ENCODE peak calls at places on chromosomes 7 and 10, in ten cellular contexts. I is AG09309; B is LoVo; T is GM06990; L is RWPE1; Q is WERI-Rb-1; S is left ventricle myocardium inferior; U is activated CD4-positive, alpha-beta T cell treated with anti-CD3 and anti-CD28 coated beads, Interleukin-2, amount 50 U/mL, for 48 hours; Y is cardiac fibroblast; Z is fibroblast of lung. R is an unnamed sample.

GRCh38 chr10:43395571-43396060 is 13.4 kb downstream of the HNRNPF start:
- DNase-seq in T (peak; percentile 69), U (peak; percentile 66), L (no peak), Q (peak; percentile 63), B (no peak), Z (peak; percentile 26), S (no peak), I (no peak), Y (peak; percentile 39), R (peak; percentile 16)

GRCh38 chr7:12458520-12459131 is 55.0 kb upstream of the VWDE start:
- DNase-seq in L (peak; percentile 62), I (no peak), T (no peak), B (peak; percentile 66), U (no peak), Y (peak; percentile 62), Q (peak; percentile 9), S (no peak), Z (peak; percentile 28), R (no peak)

GRCh38 chr7:127317447-127317961 is 64.8 kb upstream of the GRM8 start:
- DNase-seq in Q (no peak), I (no peak), T (no peak), Y (peak; percentile 94), Z (no peak), B (no peak), S (no peak), U (no peak), L (no peak), R (peak; percentile 73)

GRCh38 chr10:3876563-3876962 is 91.6 kb upstream of the KLF6 start:
- DNase-seq in Z (peak; percentile 18), Y (no peak), S (no peak), B (no peak), L (no peak), I (no peak), U (no peak), T (no peak), Q (no peak), R (no peak)

GRCh38 chr10:13087986-13088618 is 11.9 kb upstream of the OPTN start:
- DNase-seq in I (peak; percentile 43), Y (peak; percentile 89), B (peak; percentile 33), L (peak; percentile 58), T (no peak), S (no peak), Q (no peak), U (no peak), Z (peak; percentile 76), R (peak; percentile 71)

GRCh38 chr7:12731775-12732174 is 44.3 kb downstream of the ARL4A start:
- DNase-seq in I (no peak), Z (no peak), L (no peak), S (no peak), Q (no peak), Y (no peak), U (no peak), B (no peak), T (no peak), R (no peak)

GRCh38 chr10:1488970-1489548 is 248.3 kb downstream of the ADARB2 start:
- DNase-seq in S (no peak), T (peak; percentile 79), I (no peak), Q (no peak), Y (no peak), U (no peak), Z (no peak), L (no peak), B (no peak), R (no peak)

GRCh38 chr10:118922226-118922625 is 107.3 kb upstream of the NANOS1 start:
- DNase-seq in L (no peak), U (no peak), Z (peak; percentile 5), T (no peak), Q (no peak), Y (peak; percentile 24), I (no peak), S (no peak), B (peak; percentile 46), R (no peak)

GRCh38 chr10:110395350-110396283 is 90.9 kb upstream of the SMNDC1 start:
- DNase-seq in L (no peak), Z (peak; percentile 97), Q (no peak), I (peak; percentile 91), B (peak; percentile 98), T (peak; percentile 62), U (peak; percentile 68), Y (peak; percentile 99), S (no peak), R (peak; percentile 56)

GRCh38 chr10:6514180-6514579 is 65.9 kb downstream of the PRKCQ start:
- DNase-seq in B (no peak), U (no peak), S (no peak), Z (no peak), Y (no peak), L (no peak), Q (no peak), I (no peak), T (no peak), R (no peak)

GRCh38 chr7:114933665-114934064 is 11.8 kb downstream of the MDFIC start:
- DNase-seq in I (no peak), Z (no peak), T (no peak), L (no peak), Y (no peak), B (no peak), U (no peak), S (no peak), Q (no peak), R (no peak)

GRCh38 chr7:41981046-41982040 is 255.7 kb downstream of the GLI3 start:
- DNase-seq in I (no peak), Z (no peak), Q (no peak), B (no peak), T (no peak), L (no peak), S (no peak), Y (no peak), U (no peak), R (no peak)

GRCh38 chr7:94115316-94115715 is 111.2 kb upstream of the BET1 start:
- DNase-seq in Q (no peak), U (no peak), T (no peak), B (no peak), Z (peak; percentile 20), S (no peak), Y (peak; percentile 68), L (peak; percentile 8), I (no peak), R (no peak)

GRCh38 chr7:98616381-98617050 is 569 bp upstream of the NPTX2 start:
- DNase-seq in Z (no peak), B (no peak), L (no peak), U (no peak), T (no peak), I (no peak), Q (no peak), Y (no peak), S (no peak), R (no peak)

GRCh38 chr10:14606633-14607032 is 168.1 kb downstream of the FAM107B start:
- DNase-seq in B (no peak), Z (no peak), U (no peak), L (no peak), I (no peak), Y (no peak), S (no peak), Q (no peak), T (no peak), R (no peak)

GRCh38 chr10:88125766-88126165 is 262.3 kb downstream of the PTEN start:
- DNase-seq in Y (no peak), Q (no peak), L (no peak), I (no peak), S (no peak), T (no peak), Z (no peak), U (no peak), B (no peak), R (no peak)

GRCh38 chr7:20484366-20484765 is 131.1 kb upstream of the ABCB5 start:
- DNase-seq in I (no peak), U (no peak), T (no peak), B (no peak), S (no peak), Z (peak; percentile 13), Y (no peak), L (no peak), Q (no peak), R (no peak)

GRCh38 chr7:51636503-51636902 is 319.9 kb upstream of the COBL start:
- DNase-seq in Q (no peak), B (no peak), U (no peak), L (no peak), T (no peak), Y (no peak), I (no peak), S (no peak), Z (no peak), R (no peak)

GRCh38 chr10:130435961-130436360 is 299.8 kb downstream of the GLRX3 start:
- DNase-seq in B (no peak), Y (no peak), Q (no peak), U (no peak), L (no peak), Z (no peak), I (no peak), S (no peak), T (no peak), R (no peak)

GRCh38 chr10:110530131-110530831 is 32.6 kb downstream of the DUSP5 start:
- DNase-seq in S (peak; percentile 66), L (peak; percentile 85), Y (peak; percentile 79), B (peak; percentile 70), T (no peak), I (no peak), U (peak; percentile 31), Q (no peak), Z (peak; percentile 56), R (peak; percentile 47)

GRCh38 chr7:130943336-130943901 is 209.4 kb upstream of the KLF14 start:
- DNase-seq in U (no peak), T (no peak), I (no peak), B (no peak), Q (no peak), S (no peak), Z (peak; percentile 93), L (peak; percentile 55), Y (peak; percentile 89), R (peak; percentile 72)

GRCh38 chr7:115475774-115476407 is 554.0 kb downstream of the MDFIC start:
- DNase-seq in Q (peak; percentile 15), T (no peak), I (no peak), B (no peak), Z (peak; percentile 29), L (no peak), U (no peak), Y (no peak), S (no peak), R (no peak)

GRCh38 chr10:9634466-9634865 is 1383.2 kb upstream of the CELF2 start:
- DNase-seq in U (no peak), Z (peak; percentile 87), L (peak; percentile 3), S (no peak), Y (peak; percentile 89), T (no peak), B (no peak), I (no peak), Q (no peak), R (no peak)

GRCh38 chr10:69630651-69631400 is 779 bp downstream of the FAM241B start:
- DNase-seq in I (no peak), Z (no peak), T (no peak), L (no peak), S (no peak), B (no peak), Y (no peak), Q (no peak), U (no peak), R (no peak)

GRCh38 chr7:29987821-29988317 is 1.7 kb downstream of the SCRN1 start:
- DNase-seq in L (peak; percentile 82), S (no peak), U (no peak), Y (peak; percentile 92), I (peak; percentile 42), Z (peak; percentile 85), Q (no peak), B (peak; percentile 95), T (peak; percentile 55), R (peak; percentile 74)

GRCh38 chr10:29627201-29628105 is 7.3 kb downstream of the SVIL start:
- DNase-seq in T (no peak), U (no peak), Y (peak; percentile 80), Z (peak; percentile 71), I (peak; percentile 73), B (no peak), L (peak; percentile 30), S (no peak), Q (no peak), R (peak; percentile 52)

GRCh38 chr10:125008689-125009579 is 67.0 kb downstream of the ZRANB1 start:
- DNase-seq in Z (no peak), S (peak; percentile 10), I (no peak), T (no peak), Y (no peak), Q (no peak), L (peak; percentile 26), U (no peak), B (no peak), R (peak; percentile 51)

GRCh38 chr7:152338553-152338952 is 97.2 kb downstream of the KMT2C start:
- DNase-seq in L (no peak), T (no peak), Q (no peak), S (no peak), I (no peak), U (no peak), Y (no peak), Z (no peak), B (no peak), R (no peak)